ENCODE peak calls at places on chromosomes 3 and 15, in six cellular contexts. X is mesendoderm; Z is effector memory CD4-positive, alpha-beta T cell; Q is right cardiac atrium; O is mammary epithelial cell; F is ovary. N is an unnamed sample.

GRCh38 chr3:35789039-35789438 is 149.7 kb downstream of the ARPP21 start:
- DNase-seq in O (no peak), F (no peak), Q (no peak), Z (no peak), X (no peak), N (no peak)

GRCh38 chr15:58839485-58839884 is 68.4 kb downstream of the MINDY2 start:
- DNase-seq in F (no peak), X (peak), O (peak), Z (no peak), Q (no peak), N (no peak)

GRCh38 chr3:55622116-55622515 is 135.0 kb upstream of the WNT5A start:
- DNase-seq in F (no peak), O (peak), Z (no peak), X (no peak), Q (no peak), N (no peak)

GRCh38 chr3:427128-427527 is 230.6 kb downstream of the CHL1 start:
- DNase-seq in Q (no peak), F (no peak), Z (no peak), O (no peak), X (no peak), N (no peak)

GRCh38 chr15:81296673-81297072 is 27.3 kb downstream of the STARD5 start:
- DNase-seq in X (peak), Z (peak), F (no peak), Q (no peak), O (no peak), N (peak)

GRCh38 chr15:98903377-98904018 is 104.1 kb downstream of the PGPEP1L start:
- DNase-seq in X (no peak), O (peak), F (no peak), Q (no peak), Z (no peak), N (no peak)

GRCh38 chr3:4814302-4814903 is 164.8 kb upstream of the BHLHE40 start:
- DNase-seq in X (peak), Q (peak), O (no peak), Z (no peak), F (no peak), N (peak)

GRCh38 chr15:20341901-20342605 is 199.5 kb downstream of the GOLGA6L6 start:
- DNase-seq in F (peak), O (peak), X (no peak), Z (peak), Q (peak), N (peak)

GRCh38 chr3:72171461-72171860 is 386.5 kb upstream of the PROK2 start:
- DNase-seq in Q (no peak), Z (no peak), X (peak), O (no peak), F (peak), N (no peak)

GRCh38 chr15:65413051-65413759 is 9.5 kb downstream of the IGDCC4 start:
- DNase-seq in X (peak), Z (no peak), F (no peak), Q (no peak), O (no peak), N (no peak)

GRCh38 chr15:72838311-72838731 is 54.8 kb upstream of the ADPGK start:
- DNase-seq in X (no peak), O (peak), Z (no peak), Q (peak), F (no peak), N (peak)

GRCh38 chr3:63042866-63043265 is 167.7 kb upstream of the CADPS start:
- DNase-seq in O (no peak), X (no peak), Z (no peak), F (no peak), Q (no peak), N (no peak)

GRCh38 chr3:169825316-169825715 is 12.6 kb upstream of the LRRC34 start:
- DNase-seq in Z (no peak), X (no peak), F (no peak), Q (no peak), O (no peak), N (no peak)

GRCh38 chr3:132457301-132457700 is 40.0 kb downstream of the DNAJC13 start:
- DNase-seq in X (no peak), Z (no peak), Q (no peak), F (no peak), O (no peak), N (no peak)

GRCh38 chr15:79475312-79475711 is 43.2 kb downstream of the MINAR1 start:
- DNase-seq in O (peak), F (no peak), X (no peak), Z (no peak), Q (no peak), N (no peak)

DNA sequence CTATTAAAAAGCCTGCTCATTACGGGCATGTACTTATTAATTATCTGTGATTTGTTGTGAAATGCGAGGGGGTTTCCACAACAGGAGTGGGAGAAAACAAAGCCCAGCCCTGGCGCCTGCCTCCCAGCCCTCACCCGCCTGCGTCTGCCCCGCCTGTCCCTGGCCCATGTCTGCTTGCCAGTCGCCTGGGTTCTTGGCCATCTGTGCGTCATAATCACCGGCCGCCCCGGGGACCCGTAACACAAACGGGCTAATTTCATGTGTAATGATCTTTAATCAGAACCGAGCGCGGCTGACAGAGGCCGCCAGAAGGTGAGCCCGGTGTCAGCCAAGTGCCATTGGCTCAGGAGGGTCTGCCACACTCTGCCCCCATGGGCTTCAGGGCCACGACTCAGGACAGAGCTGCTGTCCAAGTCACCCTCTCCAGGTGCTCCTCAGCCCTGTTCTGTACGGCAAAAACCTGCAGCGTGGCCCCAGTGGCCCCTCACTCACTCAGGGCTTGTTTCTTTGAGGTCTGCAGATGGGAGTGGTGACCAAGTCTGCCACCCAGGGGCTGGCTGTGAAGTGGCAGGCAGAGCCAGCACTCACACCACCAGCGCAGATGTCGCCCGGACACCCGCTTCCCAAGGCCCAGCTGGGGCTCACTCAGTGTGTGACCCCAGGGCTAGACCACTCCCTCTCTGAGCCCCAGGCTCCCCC is 28.8 kb upstream of the TMEM115 start:
- DNase-seq in Q (no peak), Z (no peak), O (no peak), X (peak), F (no peak), N (no peak)
- H3K27ac ChIP-seq in Q (no peak), Z (no peak), O (no peak), X (no peak), F (no peak), N (no peak)

DNA sequence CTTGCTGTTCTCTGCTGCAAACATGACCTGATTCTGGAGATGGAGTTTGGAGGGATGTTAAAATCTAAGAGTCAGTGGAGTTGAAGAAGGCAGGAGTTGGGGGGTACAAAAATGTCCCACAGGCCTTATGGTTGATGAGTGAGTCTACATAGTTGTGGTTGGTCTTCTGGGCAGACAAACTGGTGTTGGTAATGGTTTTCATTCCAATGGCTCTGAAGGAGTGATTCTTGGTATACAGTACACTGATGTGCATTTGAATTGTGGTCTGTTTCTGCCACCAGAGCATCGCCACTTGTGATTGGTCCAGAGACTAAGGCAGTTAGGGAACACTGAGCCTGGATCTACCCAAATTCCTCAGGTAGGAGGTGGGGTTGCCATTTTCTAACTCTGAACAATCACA is 514.1 kb upstream of the CFAP20DC start:
- DNase-seq in Z (no peak), O (peak), Q (no peak), X (no peak), F (no peak), N (no peak)
- H3K27ac ChIP-seq in Z (no peak), O (no peak), Q (no peak), X (no peak), F (no peak), N (no peak)

DNA sequence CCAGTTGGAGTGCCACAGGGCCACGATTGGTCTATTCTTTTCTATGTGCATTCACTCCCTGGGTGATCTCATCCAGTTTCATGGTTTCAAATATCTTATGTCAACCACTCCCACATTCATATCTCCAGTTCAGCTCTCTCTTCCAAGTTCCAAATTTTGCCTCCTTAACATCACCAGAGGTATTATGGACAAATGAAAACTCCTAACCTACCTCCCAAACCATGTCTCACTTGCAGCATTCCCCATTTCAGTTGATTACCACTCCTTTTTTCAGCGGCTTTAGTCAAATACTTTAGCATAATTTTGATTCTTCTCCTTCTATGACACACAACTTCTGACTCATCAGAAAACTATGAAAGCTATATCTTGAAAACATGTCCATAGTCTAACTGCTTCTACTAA is 203.1 kb upstream of the SEMA6D start:
- DNase-seq in X (no peak), Z (no peak), Q (no peak), O (peak), F (no peak), N (no peak)
- H3K27ac ChIP-seq in X (no peak), Z (no peak), Q (no peak), O (peak), F (no peak), N (no peak)

GRCh38 chr15:29736012-29736744 is 86.1 kb downstream of the TJP1 start:
- DNase-seq in O (no peak), Z (no peak), Q (no peak), F (no peak), X (no peak), N (no peak)
- H3K27ac ChIP-seq in O (peak), Z (no peak), Q (no peak), F (no peak), X (no peak), N (no peak)

GRCh38 chr3:50139308-50139707 is 15.8 kb upstream of the SEMA3F start:
- DNase-seq in O (no peak), X (peak), F (no peak), Z (no peak), Q (no peak), N (no peak)

GRCh38 chr3:50134367-50134766 is 20.8 kb upstream of the SEMA3F start:
- DNase-seq in Z (no peak), O (no peak), X (no peak), F (no peak), Q (no peak), N (no peak)

GRCh38 chr3:50137567-50137966 is 17.6 kb upstream of the SEMA3F start:
- DNase-seq in Z (no peak), X (no peak), Q (no peak), F (no peak), O (no peak), N (no peak)

GRCh38 chr3:50138266-50139230 is 16.6 kb upstream of the SEMA3F start:
- DNase-seq in F (no peak), Z (no peak), X (peak), O (no peak), Q (no peak), N (no peak)

DNA sequence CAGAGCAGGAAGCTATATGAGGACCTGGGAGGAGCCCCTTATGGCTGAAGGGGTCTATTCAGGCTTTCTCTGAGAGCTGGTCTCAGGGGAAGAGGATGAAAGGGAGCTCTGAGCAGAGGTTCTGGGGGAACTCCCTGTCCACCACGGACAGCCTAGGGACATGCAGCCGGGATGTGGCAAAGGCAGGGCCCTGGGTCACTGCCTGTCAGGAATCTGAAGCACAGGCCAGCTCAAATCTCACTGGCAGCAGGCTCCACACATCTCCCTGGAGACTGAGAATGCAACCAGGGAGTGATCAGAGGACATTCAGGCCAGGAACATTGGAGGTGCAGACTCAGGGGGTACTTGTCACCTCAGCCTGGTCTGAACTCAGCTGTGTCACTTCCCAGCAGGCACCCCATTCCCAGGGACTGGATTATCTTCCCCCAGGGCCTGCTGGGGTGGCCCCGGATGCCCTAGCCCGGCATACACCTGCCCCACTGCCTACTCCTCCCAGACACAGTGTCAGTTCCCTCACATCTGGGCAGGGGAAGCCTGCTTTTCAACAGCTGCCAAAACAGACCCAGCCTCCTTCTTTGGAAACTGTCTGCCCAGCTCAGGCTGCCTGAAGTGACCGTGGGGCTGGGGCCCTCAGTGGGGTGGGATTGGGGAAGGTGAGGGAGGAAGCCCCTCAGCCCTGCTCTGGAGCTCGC is 18.3 kb upstream of the SEMA3F start:
- DNase-seq in X (no peak), O (no peak), Z (no peak), F (no peak), Q (no peak), N (no peak)
- H3K27ac ChIP-seq in X (no peak), O (no peak), Z (no peak), F (no peak), Q (no peak), N (no peak)

GRCh38 chr3:183253961-183254815 is 1.1 kb downstream of the B3GNT5 start:
- DNase-seq in F (peak), O (no peak), Z (no peak), X (peak), Q (peak), N (peak)
- H3K27ac ChIP-seq in F (peak), O (peak), Z (no peak), X (peak), Q (peak), N (peak)

GRCh38 chr3:57810048-57810447 is 53.9 kb downstream of the SLMAP start:
- DNase-seq in Z (no peak), F (no peak), Q (no peak), O (no peak), X (no peak), N (no peak)
- H3K27ac ChIP-seq in Z (no peak), F (no peak), Q (no peak), O (no peak), X (no peak), N (no peak)